ENCODE peak calls at places on chromosome 9, in ten cellular contexts. G is stimulated activated CD4-positive, alpha-beta T cell treated with anti-CD3 and anti-CD28 coated beads, Interleukin-2, amount 100 ng/mL, for 48 hours; B is heart left ventricle; E is mucosa of gallbladder; C is memory B cell; Y is AG20443; H is A549; I is activated CD4-positive, alpha-beta T cell treated with anti-CD3 and anti-CD28 coated beads, Interleukin-2, amount 10 ng/mL, durations not matched to agents 7 days and 5 days; O is 8988T; K is Calu3. N is an unnamed sample.

GRCh38 chr9:111400564-111400898 is 70.5 kb upstream of the OR2K2 start:
- DNase-seq in K (no peak), I (no peak), B (no peak), E (no peak), C (no peak), O (no peak), G (no peak), Y (no peak), H (no peak), N (no peak)

GRCh38 chr9:133599470-133600173 is 9.6 kb downstream of the FAM163B start:
- DNase-seq in C (no peak), H (no peak), K (no peak), B (no peak), G (no peak), I (no peak), E (no peak), Y (no peak), O (no peak), N (no peak)

GRCh38 chr9:124423155-124423554 is 7.9 kb upstream of the PSMB7 start:
- DNase-seq in C (no peak), Y (no peak), G (no peak), K (no peak), O (no peak), B (no peak), I (no peak), E (no peak), H (no peak), N (no peak)

GRCh38 chr9:91844170-91844569 is 105.9 kb downstream of the ROR2 start:
- DNase-seq in Y (peak), B (peak), K (no peak), I (no peak), H (no peak), C (no peak), O (no peak), G (no peak), E (no peak), N (no peak)

GRCh38 chr9:105311317-105311716 is 66.9 kb downstream of the SLC44A1 start:
- DNase-seq in B (no peak), Y (no peak), G (no peak), C (no peak), K (no peak), I (no peak), E (no peak), O (no peak), H (no peak), N (no peak)

GRCh38 chr9:32411753-32412152 is 27.3 kb downstream of the ACO1 start:
- DNase-seq in K (no peak), E (no peak), O (no peak), I (no peak), C (no peak), Y (no peak), B (no peak), G (no peak), H (no peak), N (no peak)

GRCh38 chr9:99677281-99677680 is 144.4 kb upstream of the NR4A3 start:
- DNase-seq in B (no peak), H (no peak), E (no peak), Y (no peak), G (no peak), I (no peak), C (no peak), K (no peak), O (no peak), N (no peak)

GRCh38 chr9:93020151-93020550 is 38.4 kb upstream of the SUSD3 start:
- DNase-seq in H (no peak), I (no peak), B (no peak), O (no peak), C (no peak), G (no peak), Y (no peak), K (no peak), E (no peak), N (no peak)

GRCh38 chr9:4762108-4762888 is 21.3 kb upstream of the AK3 start:
- DNase-seq in I (peak), C (peak), Y (peak), H (peak), B (peak), E (peak), G (peak), O (no peak), K (peak), N (peak)

GRCh38 chr9:133876144-133876543 is 116.0 kb downstream of the VAV2 start:
- DNase-seq in C (no peak), K (peak), B (no peak), G (no peak), E (no peak), H (no peak), I (no peak), O (no peak), Y (no peak), N (no peak)

GRCh38 chr9:133779516-133780403 is 41.6 kb upstream of the SARDH start:
- DNase-seq in B (peak), Y (no peak), H (no peak), O (no peak), K (no peak), I (no peak), G (no peak), E (no peak), C (no peak), N (no peak)

GRCh38 chr9:8457050-8457449 is 657.5 kb upstream of the DMAC1 start:
- DNase-seq in B (no peak), C (no peak), I (no peak), E (no peak), H (no peak), K (no peak), O (no peak), Y (no peak), G (no peak), N (no peak)

GRCh38 chr9:96555567-96556386 is 63.9 kb downstream of the CDC14B start:
- DNase-seq in C (no peak), H (no peak), G (no peak), B (no peak), I (no peak), O (no peak), Y (peak), E (no peak), K (no peak), N (no peak)

GRCh38 chr9:134914501-134914834 is 3.2 kb downstream of the FCN1 start:
- DNase-seq in I (no peak), G (no peak), K (no peak), E (no peak), O (no peak), C (no peak), H (no peak), Y (no peak), B (no peak), N (no peak)

GRCh38 chr9:105510024-105510423 is 47.9 kb upstream of the FKTN start:
- DNase-seq in I (no peak), G (no peak), H (no peak), E (no peak), Y (peak), C (no peak), O (no peak), B (no peak), K (no peak), N (no peak)

GRCh38 chr9:3880851-3881250 is 355.1 kb upstream of the RFX3 start:
- DNase-seq in B (no peak), O (no peak), E (no peak), I (no peak), K (no peak), Y (peak), C (no peak), G (no peak), H (peak), N (no peak)

GRCh38 chr9:92534199-92535159 is 1.3 kb downstream of the ECM2 start:
- DNase-seq in B (no peak), Y (no peak), C (no peak), K (no peak), G (no peak), E (no peak), O (no peak), I (no peak), H (no peak), N (no peak)

GRCh38 chr9:37300620-37301368 is 121.7 kb upstream of the GRHPR start:
- DNase-seq in C (no peak), G (no peak), B (no peak), H (no peak), Y (peak), I (no peak), E (no peak), K (no peak), O (no peak), N (no peak)